ENCODE peak calls at places on chromosomes 13 and 19, in seven cellular contexts. V, B, J, K, L, R and I are unnamed samples.

GRCh38 chr19:49924004-49924880 is 4.8 kb upstream of the ATF5 start:
- DNase-seq in L (no peak), V (no peak), K (peak), J (no peak), B (no peak), R (peak), I (no peak)

GRCh38 chr13:113855012-113855921 is 8.6 kb downstream of the GAS6 start:
- DNase-seq in L (no peak), B (peak), K (no peak), V (peak), J (peak), R (no peak), I (peak)

GRCh38 chr13:40502236-40502635 is 164.2 kb downstream of the FOXO1 start:
- DNase-seq in R (no peak), V (peak), K (peak), J (no peak), L (no peak), B (no peak), I (no peak)

GRCh38 chr13:51767100-51767499 is 36.9 kb downstream of the DHRS12 start:
- DNase-seq in J (no peak), B (no peak), V (no peak), K (no peak), L (no peak), R (no peak), I (no peak)

GRCh38 chr13:112513761-112514160 is 74.2 kb downstream of the TUBGCP3 start:
- DNase-seq in K (no peak), J (no peak), B (no peak), V (no peak), L (no peak), R (no peak), I (no peak)

GRCh38 chr19:14558370-14559066 is 13.3 kb downstream of the NDUFB7 start:
- DNase-seq in K (no peak), R (no peak), J (no peak), B (no peak), V (no peak), L (peak), I (no peak)

GRCh38 chr19:24000656-24001055 is 86.0 kb downstream of the ZNF726 start:
- DNase-seq in K (no peak), V (no peak), L (no peak), J (no peak), B (no peak), R (no peak), I (no peak)

GRCh38 chr19:18006895-18007604 is 920 bp upstream of the ARRDC2 start:
- DNase-seq in J (peak), L (peak), K (peak), R (peak), B (peak), V (peak), I (no peak)

GRCh38 chr13:37295046-37295445 is 189.6 kb upstream of the CSNK1A1L start:
- DNase-seq in R (no peak), V (peak), K (peak), L (peak), J (no peak), B (no peak), I (no peak)

GRCh38 chr13:46288570-46289259 is 77.0 kb downstream of the LRRC63 start:
- DNase-seq in K (peak), J (no peak), B (no peak), V (peak), L (no peak), R (peak), I (no peak)
- TF ChIP-seq CTCF in K (peak), J (peak), B (no peak), V (peak), L (peak), R (peak), I (peak)

GRCh38 chr13:96898212-96898611 is 96.1 kb downstream of the OXGR1 start:
- DNase-seq in B (no peak), K (peak), J (no peak), R (no peak), L (no peak), V (peak), I (no peak)
- TF ChIP-seq CTCF in B (no peak), K (no peak), J (no peak), R (no peak), L (no peak), V (no peak), I (no peak)

DNA sequence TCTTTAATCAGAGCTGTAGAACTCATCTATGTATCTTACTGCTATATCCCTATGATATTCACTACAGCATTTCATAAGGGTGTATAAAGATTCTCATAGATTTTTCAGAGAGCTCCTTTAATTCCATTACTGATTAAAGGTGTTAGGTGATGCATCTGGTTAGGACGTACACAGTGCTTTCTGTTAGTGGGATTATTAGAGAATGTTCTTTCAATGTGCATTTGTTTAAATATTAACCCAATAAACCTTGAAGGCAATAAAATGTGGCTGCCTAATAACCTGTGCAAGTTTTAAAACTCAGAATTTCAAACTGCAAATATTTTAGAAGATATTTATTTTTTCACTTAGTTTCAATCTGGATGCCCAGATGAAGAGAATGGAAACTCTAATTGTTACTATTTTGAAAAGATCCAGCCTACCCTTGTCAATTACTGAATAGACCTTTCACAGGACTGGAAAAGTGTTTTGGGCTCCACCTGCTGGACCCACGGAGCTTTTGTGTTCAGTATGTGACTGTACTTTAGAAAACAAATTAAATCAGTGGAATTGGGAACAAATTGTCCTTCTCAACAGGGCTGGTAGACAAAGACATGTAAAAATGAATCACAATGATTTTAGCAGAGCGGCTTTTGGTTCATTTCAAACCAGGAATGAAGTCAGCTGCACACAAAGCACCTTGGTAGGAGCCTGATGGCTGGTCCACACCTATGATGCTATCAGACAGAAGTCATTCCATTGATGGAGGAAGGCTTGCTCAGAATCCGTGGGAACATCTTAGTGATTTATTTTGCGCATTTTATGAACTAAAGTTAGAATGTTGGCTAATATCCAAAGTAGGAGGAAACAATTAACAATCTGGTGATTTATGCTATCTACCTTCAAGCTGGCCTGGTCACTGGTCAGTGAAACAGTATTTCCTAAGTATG is 89.5 kb upstream of the RAP2A start:
- DNase-seq in B (no peak), K (peak), R (peak), J (peak), L (peak), V (peak), I (no peak)
- TF ChIP-seq CTCF in B (peak), K (peak), R (peak), J (peak), L (peak), V (peak), I (peak)

GRCh38 chr19:16190198-16190597 is 5.0 kb downstream of the FAM32A start:
- DNase-seq in B (no peak), V (no peak), R (no peak), L (no peak), K (no peak), J (peak), I (no peak)

GRCh38 chr19:16185123-16185924 is at the start of gene FAM32A:
- DNase-seq in K (peak), B (peak), V (peak), L (peak), R (peak), J (peak), I (peak)

GRCh38 chr19:16184665-16185122 is 516 bp upstream of the FAM32A start:
- DNase-seq in R (no peak), J (no peak), L (no peak), K (no peak), B (no peak), V (no peak), I (no peak)

GRCh38 chr19:16188521-16188920 is 3.3 kb downstream of the FAM32A start:
- DNase-seq in B (no peak), R (no peak), L (no peak), J (peak), K (no peak), V (no peak), I (peak)

DNA sequence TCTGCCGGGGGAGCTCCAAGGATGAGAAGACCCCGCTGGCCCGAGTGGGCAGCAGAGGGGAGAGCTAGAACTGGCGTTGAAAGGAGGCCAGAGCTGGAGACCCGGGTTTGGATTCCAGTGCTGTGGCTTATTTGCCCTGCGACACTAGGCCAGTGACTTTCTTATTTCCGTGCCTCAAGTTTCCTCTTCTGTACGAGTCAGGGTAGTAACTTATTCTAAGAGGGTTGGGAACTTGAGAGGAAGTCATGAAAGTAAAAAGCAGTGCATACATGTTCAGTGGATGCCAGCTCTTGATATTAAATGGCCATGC is 670 bp downstream of the FAM32A start:
- DNase-seq in V (no peak), B (no peak), J (no peak), R (peak), L (no peak), K (no peak), I (no peak)
- TF ChIP-seq CTCF in V (peak), B (no peak), J (no peak), R (peak), L (peak), K (peak), I (peak)

DNA sequence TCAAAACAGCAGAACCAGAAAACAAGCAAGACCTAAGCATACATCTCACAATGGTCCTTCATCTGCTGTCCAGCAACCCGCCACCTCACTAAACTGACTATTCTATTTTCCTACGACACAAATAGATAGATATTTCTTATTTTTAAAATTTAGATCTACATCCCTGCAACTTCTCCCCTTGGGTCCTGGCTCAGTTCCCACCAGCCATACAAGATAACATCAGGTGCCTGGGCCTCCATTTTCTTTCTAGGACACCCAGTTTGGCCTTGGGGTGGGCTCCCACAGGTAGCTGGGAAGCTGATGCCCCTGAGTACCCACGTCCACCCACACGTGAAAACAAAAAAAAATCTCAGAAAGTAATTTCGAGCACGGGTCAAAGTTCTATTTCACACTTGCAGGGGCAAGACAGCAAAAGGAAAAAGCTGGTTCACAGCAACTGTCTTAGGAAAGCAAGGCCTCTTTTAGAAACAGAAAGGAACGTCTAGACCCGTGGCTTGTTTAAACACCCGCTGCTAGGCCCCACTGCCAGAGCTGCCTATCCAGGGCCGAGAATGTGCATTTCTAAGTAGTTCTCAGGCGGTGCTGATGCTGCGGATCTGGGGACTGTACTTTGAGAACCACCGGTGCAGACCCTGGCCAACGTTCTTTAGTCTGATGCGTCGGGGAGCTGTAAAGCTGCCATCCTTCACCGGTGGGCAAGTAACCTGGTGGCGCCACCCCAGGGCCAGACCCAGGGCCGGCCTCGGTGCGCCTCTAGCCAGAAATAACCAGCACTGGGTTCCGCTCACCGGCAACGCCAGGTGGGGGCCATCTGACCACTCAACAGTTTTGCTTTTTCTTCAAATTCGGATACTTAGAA is 47.3 kb downstream of the TGDS start:
- DNase-seq in V (peak), R (peak), B (peak), L (peak), J (peak), K (peak), I (no peak)
- TF ChIP-seq CTCF in V (no peak), R (peak), B (no peak), L (peak), J (peak), K (peak), I (peak)

GRCh38 chr19:46392252-46392801 is 21.0 kb downstream of the CCDC8 start:
- DNase-seq in R (no peak), B (no peak), L (no peak), J (peak), K (peak), V (no peak), I (peak)
- TF ChIP-seq CTCF in R (no peak), B (no peak), L (no peak), J (no peak), K (no peak), V (no peak), I (no peak)

DNA sequence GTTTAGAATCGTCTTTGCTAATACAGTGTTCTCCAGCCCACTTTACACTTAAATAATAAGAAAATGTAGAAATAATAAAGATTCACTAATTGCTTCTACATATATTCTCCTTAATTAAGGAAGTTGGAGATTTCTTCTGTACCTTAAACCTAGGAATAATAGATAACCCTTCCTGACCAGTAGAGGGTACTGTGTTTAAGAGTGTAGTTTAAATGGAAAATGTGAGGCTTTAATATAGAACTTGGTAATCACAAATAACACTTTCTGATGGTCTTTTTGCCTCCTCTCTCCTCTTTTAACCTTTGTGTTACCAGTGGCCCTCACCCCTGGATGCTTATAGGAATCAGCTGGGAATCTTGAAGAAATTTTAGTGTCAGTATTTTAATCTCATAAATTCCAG is 20.7 kb downstream of the POMP start:
- DNase-seq in B (no peak), V (peak), K (peak), L (no peak), R (no peak), J (no peak), I (no peak)
- TF ChIP-seq CTCF in B (no peak), V (peak), K (peak), L (peak), R (peak), J (no peak), I (peak)